ENCODE peak calls at places on chromosomes 16 and 17, in four cellular contexts. One of them, this sample, is unnamed.

GRCh38 chr16:48617711-48618148 is 7.8 kb upstream of the N4BP1 start:
- DNase-seq in IMR-90: peak
- DNase-seq in AG09309: no peak
- DNase-seq in SJSA1: no peak
- DNase-seq in this sample: no peak

GRCh38 chr17:10618202-10618635 is 38.9 kb downstream of the MYH3 start:
- DNase-seq in IMR-90: peak
- DNase-seq in AG09309: peak
- DNase-seq in SJSA1: peak
- DNase-seq in this sample: peak

GRCh38 chr17:38430316-38430715 is 2.1 kb downstream of the ARHGAP23 start:
- DNase-seq in IMR-90: peak
- DNase-seq in AG09309: no peak
- DNase-seq in SJSA1: no peak
- DNase-seq in this sample: no peak

GRCh38 chr16:57619133-57619605 is 9.3 kb upstream of the ADGRG1 start:
- DNase-seq in IMR-90: no peak
- DNase-seq in AG09309: no peak
- DNase-seq in SJSA1: no peak
- DNase-seq in this sample: no peak

GRCh38 chr16:82043680-82044584 is 8.9 kb downstream of the HSD17B2 start:
- DNase-seq in IMR-90: peak
- DNase-seq in AG09309: peak
- DNase-seq in SJSA1: peak
- DNase-seq in this sample: peak

GRCh38 chr17:9355841-9356240 is 219.8 kb downstream of the STX8 start:
- DNase-seq in IMR-90: no peak
- DNase-seq in AG09309: no peak
- DNase-seq in SJSA1: no peak
- DNase-seq in this sample: no peak

GRCh38 chr17:71765437-71765836 is 355.4 kb upstream of the SOX9 start:
- DNase-seq in IMR-90: peak
- DNase-seq in AG09309: no peak
- DNase-seq in SJSA1: no peak
- DNase-seq in this sample: no peak

GRCh38 chr17:78659546-78659945 is 82.3 kb upstream of the DNAH17 start:
- DNase-seq in IMR-90: no peak
- DNase-seq in AG09309: no peak
- DNase-seq in SJSA1: no peak
- DNase-seq in this sample: no peak

GRCh38 chr17:35214631-35215273 is 20.6 kb upstream of the SLC35G3 start:
- DNase-seq in IMR-90: no peak
- DNase-seq in AG09309: no peak
- DNase-seq in SJSA1: no peak
- DNase-seq in this sample: no peak

GRCh38 chr17:1929896-1930750 is 95.0 kb downstream of the RTN4RL1 start:
- DNase-seq in IMR-90: no peak
- DNase-seq in AG09309: no peak
- DNase-seq in SJSA1: no peak
- DNase-seq in this sample: no peak
- H3K4me3 ChIP-seq in IMR-90: no peak
- H3K4me3 ChIP-seq in AG09309: no peak
- H3K4me3 ChIP-seq in SJSA1: no peak
- H3K4me3 ChIP-seq in this sample: no peak

GRCh38 chr17:81420769-81421462 is 25.7 kb downstream of the BAHCC1 start:
- DNase-seq in IMR-90: peak
- DNase-seq in AG09309: no peak
- DNase-seq in SJSA1: no peak
- DNase-seq in this sample: no peak

GRCh38 chr17:81419333-81419885 is 24.2 kb downstream of the BAHCC1 start:
- DNase-seq in IMR-90: peak
- DNase-seq in AG09309: peak
- DNase-seq in SJSA1: peak
- DNase-seq in this sample: peak

GRCh38 chr17:81418710-81419332 is 23.6 kb downstream of the BAHCC1 start:
- DNase-seq in IMR-90: peak
- DNase-seq in AG09309: no peak
- DNase-seq in SJSA1: no peak
- DNase-seq in this sample: no peak

GRCh38 chr17:81417879-81418709 is 22.8 kb downstream of the BAHCC1 start:
- DNase-seq in IMR-90: no peak
- DNase-seq in AG09309: no peak
- DNase-seq in SJSA1: no peak
- DNase-seq in this sample: no peak

GRCh38 chr17:81419886-81420768 is 24.9 kb downstream of the BAHCC1 start:
- DNase-seq in IMR-90: no peak
- DNase-seq in AG09309: no peak
- DNase-seq in SJSA1: peak
- DNase-seq in this sample: no peak
- H3K4me3 ChIP-seq in IMR-90: no peak
- H3K4me3 ChIP-seq in AG09309: peak
- H3K4me3 ChIP-seq in SJSA1: peak
- H3K4me3 ChIP-seq in this sample: peak

DNA sequence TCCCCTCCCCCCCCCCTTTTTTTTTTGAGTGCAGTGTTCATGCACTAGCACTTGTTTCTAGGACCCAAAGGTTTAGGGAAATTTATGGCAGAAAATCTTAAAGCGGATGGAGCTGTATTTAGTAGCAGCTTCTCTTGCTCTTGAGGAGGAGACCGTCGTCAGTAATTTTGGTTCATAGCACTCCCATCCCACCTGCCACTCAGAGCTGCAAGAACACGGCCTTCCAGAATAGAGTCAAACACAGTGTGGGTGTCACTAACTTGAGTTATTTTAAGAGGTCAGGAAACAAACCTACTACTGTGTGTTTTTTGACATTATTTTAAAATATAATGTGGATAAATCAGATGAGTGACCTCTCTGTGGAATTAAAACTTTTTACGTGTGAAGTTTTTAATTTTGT is 37.3 kb downstream of the SEC14L1 start:
- DNase-seq in IMR-90: no peak
- DNase-seq in AG09309: no peak
- DNase-seq in SJSA1: no peak
- DNase-seq in this sample: no peak
- H3K4me3 ChIP-seq in IMR-90: no peak
- H3K4me3 ChIP-seq in AG09309: no peak
- H3K4me3 ChIP-seq in SJSA1: no peak
- H3K4me3 ChIP-seq in this sample: no peak

GRCh38 chr17:48724241-48725004 is 1.4 kb downstream of the PRAC2 start:
- DNase-seq in IMR-90: peak
- DNase-seq in AG09309: no peak
- DNase-seq in SJSA1: peak
- DNase-seq in this sample: peak

GRCh38 chr17:48723555-48724239 is 712 bp downstream of the PRAC2 start:
- DNase-seq in IMR-90: no peak
- DNase-seq in AG09309: no peak
- DNase-seq in SJSA1: no peak
- DNase-seq in this sample: no peak

GRCh38 chr17:48725294-48726064 is 2.5 kb downstream of the PRAC2 start:
- DNase-seq in IMR-90: no peak
- DNase-seq in AG09309: no peak
- DNase-seq in SJSA1: no peak
- DNase-seq in this sample: no peak

GRCh38 chr17:48726182-48726915 is 2.2 kb downstream of the HOXB13 start:
- DNase-seq in IMR-90: no peak
- DNase-seq in AG09309: no peak
- DNase-seq in SJSA1: no peak
- DNase-seq in this sample: no peak

GRCh38 chr17:48725005-48725293 is 2.0 kb downstream of the PRAC2 start:
- DNase-seq in IMR-90: no peak
- DNase-seq in AG09309: no peak
- DNase-seq in SJSA1: no peak
- DNase-seq in this sample: no peak
- H3K4me3 ChIP-seq in IMR-90: no peak
- H3K4me3 ChIP-seq in AG09309: no peak
- H3K4me3 ChIP-seq in SJSA1: no peak
- H3K4me3 ChIP-seq in this sample: no peak

DNA sequence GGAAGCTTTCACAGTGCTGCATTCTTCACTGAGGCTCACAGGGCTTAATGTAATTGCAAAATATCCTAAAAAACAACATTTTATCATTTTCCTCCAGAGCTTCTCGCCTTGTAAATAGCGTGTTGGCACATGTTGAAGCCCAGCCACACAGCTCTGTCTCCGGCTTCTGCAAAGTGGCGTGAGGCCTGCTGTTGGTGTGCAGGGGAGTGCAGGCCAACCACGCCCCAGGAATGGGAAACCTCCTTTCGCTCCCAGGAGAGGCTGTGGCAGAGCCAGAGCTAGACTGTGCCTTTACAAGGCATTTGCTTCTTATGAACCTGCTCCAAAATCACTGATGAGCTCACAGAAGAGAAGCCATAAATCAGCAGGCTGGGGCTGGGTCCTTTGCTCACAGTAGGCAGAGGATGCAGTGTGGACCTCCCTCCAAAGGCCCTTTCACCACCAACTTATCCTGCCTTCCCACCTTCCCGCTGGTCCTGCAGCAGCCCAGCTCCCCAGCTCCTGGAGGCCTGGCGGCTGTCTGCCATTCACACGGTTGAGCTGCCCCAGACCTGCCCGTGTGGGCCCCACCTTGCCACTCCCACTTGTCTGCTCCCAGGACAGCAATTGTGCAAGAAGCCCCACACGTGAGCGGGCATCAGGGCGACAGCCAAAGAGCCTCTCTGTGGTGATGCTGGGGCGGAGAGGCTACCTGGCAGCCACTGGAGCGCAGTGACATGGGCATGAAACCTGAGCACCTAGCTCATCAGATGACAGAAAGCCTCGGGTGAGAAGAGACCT is 248.4 kb upstream of the MAF start:
- DNase-seq in IMR-90: no peak
- DNase-seq in AG09309: no peak
- DNase-seq in SJSA1: no peak
- DNase-seq in this sample: no peak
- H3K4me3 ChIP-seq in IMR-90: no peak
- H3K4me3 ChIP-seq in AG09309: no peak
- H3K4me3 ChIP-seq in SJSA1: no peak
- H3K4me3 ChIP-seq in this sample: no peak